ENCODE peak calls at places on chromosomes 7 and 10, in seven cellular contexts. Q is GM23248; D is IMR-90; P is left ventricle myocardium inferior; B is GM23338; Y is HAP-1; E is CD8-positive, alpha-beta memory T cell. C is an unnamed sample.

GRCh38 chr10:89235073-89235798 is 16.3 kb downstream of the LIPA start:
- DNase-seq in Q (peak; percentile 85), D (no peak), P (peak; percentile 59), B (no peak), Y (no peak), E (no peak), C (no peak)

GRCh38 chr7:49852619-49853462 is 79.4 kb downstream of the VWC2 start:
- DNase-seq in Q (peak; percentile 74), D (peak; percentile 12), P (no peak), B (peak; percentile 89), Y (peak; percentile 52), E (no peak), C (no peak)

GRCh38 chr7:25025218-25025671 is 45.3 kb upstream of the OSBPL3 start:
- DNase-seq in Q (peak; percentile 83), D (peak; percentile 94), P (no peak), B (no peak), Y (no peak), E (no peak), C (no peak)

GRCh38 chr7:47481656-47482012 is 100.3 kb downstream of the TNS3 start:
- DNase-seq in Q (no peak), D (no peak), P (no peak), B (no peak), Y (no peak), E (no peak), C (no peak)

GRCh38 chr10:86062151-86062550 is 304.4 kb downstream of the GRID1 start:
- DNase-seq in Q (no peak), D (no peak), P (no peak), B (no peak), Y (no peak), E (no peak), C (no peak)

GRCh38 chr7:14073543-14073942 is 84.1 kb upstream of the ETV1 start:
- DNase-seq in Q (no peak), D (no peak), P (no peak), B (no peak), Y (no peak), E (no peak), C (no peak)

GRCh38 chr10:121838149-121838548 is 89.7 kb downstream of the ATE1 start:
- DNase-seq in Q (no peak), D (no peak), P (no peak), B (no peak), Y (no peak), E (no peak), C (no peak)

GRCh38 chr10:79445708-79446450 is 455 bp upstream of the ZCCHC24 start:
- DNase-seq in Q (peak; percentile 99), D (peak; percentile 99), P (peak; percentile 99), B (peak; percentile 98), Y (peak; percentile 98), E (peak; percentile 98), C (peak; percentile 99)

GRCh38 chr7:29369909-29370488 is 175.4 kb downstream of the CHN2 start:
- DNase-seq in Q (peak; percentile 13), D (no peak), P (no peak), B (peak; percentile 25), Y (no peak), E (no peak), C (no peak)

GRCh38 chr7:109967401-109967800 is 1123.5 kb upstream of the LRRN3 start:
- DNase-seq in Q (no peak), D (no peak), P (no peak), B (no peak), Y (no peak), E (no peak), C (no peak)

GRCh38 chr7:80324032-80324431 is 187.8 kb downstream of the GNAT3 start:
- DNase-seq in Q (peak; percentile 75), D (peak; percentile 58), P (no peak), B (no peak), Y (no peak), E (no peak), C (no peak)

GRCh38 chr10:84026821-84027257 is 112.5 kb upstream of the GHITM start:
- DNase-seq in Q (peak; percentile 30), D (peak; percentile 1), P (no peak), B (peak; percentile 73), Y (peak; percentile 68), E (no peak), C (no peak)

GRCh38 chr7:100863406-100863950 is 3.7 kb upstream of the TRIP6 start:
- DNase-seq in Q (no peak), D (peak; percentile 34), P (no peak), B (no peak), Y (no peak), E (no peak), C (peak; percentile 72)

GRCh38 chr7:39589323-39590111 is 23.3 kb downstream of the YAE1 start:
- DNase-seq in Q (peak; percentile 87), D (peak; percentile 84), P (no peak), B (peak; percentile 78), Y (peak; percentile 78), E (peak; percentile 82), C (no peak)

GRCh38 chr10:7243873-7244272 is 167.0 kb downstream of the SFMBT2 start:
- DNase-seq in Q (no peak), D (no peak), P (no peak), B (no peak), Y (no peak), E (no peak), C (no peak)

GRCh38 chr7:46682841-46683624 is 762.0 kb upstream of the IGFBP3 start:
- DNase-seq in Q (peak; percentile 80), D (peak; percentile 3), P (no peak), B (no peak), Y (no peak), E (no peak), C (no peak)

GRCh38 chr10:61452655-61453641 is at the start of gene TMEM26:
- DNase-seq in Q (peak; percentile 59), D (peak; percentile 30), P (peak; percentile 37), B (peak; percentile 86), Y (no peak), E (no peak), C (peak; percentile 92)

GRCh38 chr10:26486985-26487850 is 49.1 kb downstream of the APBB1IP start:
- DNase-seq in Q (peak; percentile 99), D (peak; percentile 37), P (no peak), B (no peak), Y (no peak), E (peak; percentile 82), C (no peak)

GRCh38 chr10:129704786-129705525 is 237.9 kb downstream of the MGMT start:
- DNase-seq in Q (peak; percentile 54), D (peak; percentile 23), P (no peak), B (no peak), Y (no peak), E (no peak), C (no peak)

GRCh38 chr10:117168135-117168674 is 29.1 kb upstream of the KCNK18 start:
- DNase-seq in Q (peak; percentile 78), D (peak; percentile 10), P (peak; percentile 47), B (peak; percentile 84), Y (peak; percentile 81), E (peak; percentile 68), C (peak; percentile 84)

GRCh38 chr10:133359554-133359971 is 1.7 kb upstream of the FUOM start:
- DNase-seq in Q (no peak), D (no peak), P (no peak), B (no peak), Y (no peak), E (peak; percentile 68), C (no peak)

GRCh38 chr10:116767235-116767634 is 24.9 kb upstream of the HSPA12A start:
- DNase-seq in Q (peak; percentile 65), D (no peak), P (peak; percentile 40), B (peak; percentile 16), Y (no peak), E (no peak), C (peak; percentile 88)

GRCh38 chr7:99040104-99040958 is 103.6 kb downstream of the SMURF1 start:
- DNase-seq in Q (peak; percentile 88), D (peak; percentile 86), P (peak; percentile 76), B (peak; percentile 96), Y (peak; percentile 90), E (peak; percentile 73), C (peak; percentile 88)

GRCh38 chr7:158702196-158702595 is 2.4 kb downstream of the NCAPG2 start:
- DNase-seq in Q (no peak), D (no peak), P (no peak), B (peak; percentile 83), Y (no peak), E (no peak), C (no peak)

GRCh38 chr10:110569120-110569519 is 1.6 kb downstream of the SMC3 start:
- DNase-seq in Q (no peak), D (no peak), P (no peak), B (no peak), Y (no peak), E (no peak), C (no peak)
- H3K4me1 ChIP-seq in Q (peaks cover 18% of the 10 kb centered on the region), D (peaks cover 5% of the 10 kb centered on the region), P (peaks cover 73% of the 10 kb centered on the region), B (no peaks in the 10 kb centered on the region), Y (peaks cover 29% of the 10 kb centered on the region), E (peaks cover 47% of the 10 kb centered on the region), C (no peaks in the 10 kb centered on the region)

GRCh38 chr7:7102906-7103305 is 79.4 kb upstream of the C1GALT1 start:
- DNase-seq in Q (no peak), D (no peak), P (no peak), B (no peak), Y (no peak), E (no peak), C (no peak)
- H3K4me3 ChIP-seq in Q (peak overlapping the region; percentile 17), D (no peak overlapping the region), P (peak overlapping the region; percentile 30), B (no peak overlapping the region), Y (no peak overlapping the region), E (no peak overlapping the region), C (no peak overlapping the region)

DNA sequence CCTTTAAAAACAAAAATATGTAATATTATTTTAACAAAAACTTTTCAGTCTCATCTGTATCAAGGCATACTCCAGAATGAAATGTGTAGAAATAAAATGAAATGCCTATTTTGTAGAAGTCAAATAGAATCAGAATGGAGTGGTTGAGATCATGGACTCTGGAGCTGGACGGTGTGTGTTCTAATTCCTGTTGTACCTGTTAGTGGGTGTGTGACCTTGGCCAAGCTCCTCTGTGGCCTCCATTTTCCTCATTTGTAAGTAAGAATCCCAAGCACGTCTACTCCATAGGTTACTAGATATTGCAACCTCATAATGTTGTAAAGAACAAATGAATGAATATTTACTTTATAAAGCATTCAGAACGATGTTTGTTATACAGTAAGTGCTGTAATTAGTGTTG is 74.9 kb downstream of the HDAC9 start:
- DNase-seq in Q (no peak), D (no peak), P (no peak), B (no peak), Y (no peak), E (no peak), C (no peak)
- H3K4me1 ChIP-seq in Q (no peaks in the 10 kb centered on the region), D (no peaks in the 10 kb centered on the region), P (peaks cover 29% of the 10 kb centered on the region), B (peaks cover 13% of the 10 kb centered on the region), Y (peaks cover 32% of the 10 kb centered on the region), E (no peaks in the 10 kb centered on the region), C (no peaks in the 10 kb centered on the region)

DNA sequence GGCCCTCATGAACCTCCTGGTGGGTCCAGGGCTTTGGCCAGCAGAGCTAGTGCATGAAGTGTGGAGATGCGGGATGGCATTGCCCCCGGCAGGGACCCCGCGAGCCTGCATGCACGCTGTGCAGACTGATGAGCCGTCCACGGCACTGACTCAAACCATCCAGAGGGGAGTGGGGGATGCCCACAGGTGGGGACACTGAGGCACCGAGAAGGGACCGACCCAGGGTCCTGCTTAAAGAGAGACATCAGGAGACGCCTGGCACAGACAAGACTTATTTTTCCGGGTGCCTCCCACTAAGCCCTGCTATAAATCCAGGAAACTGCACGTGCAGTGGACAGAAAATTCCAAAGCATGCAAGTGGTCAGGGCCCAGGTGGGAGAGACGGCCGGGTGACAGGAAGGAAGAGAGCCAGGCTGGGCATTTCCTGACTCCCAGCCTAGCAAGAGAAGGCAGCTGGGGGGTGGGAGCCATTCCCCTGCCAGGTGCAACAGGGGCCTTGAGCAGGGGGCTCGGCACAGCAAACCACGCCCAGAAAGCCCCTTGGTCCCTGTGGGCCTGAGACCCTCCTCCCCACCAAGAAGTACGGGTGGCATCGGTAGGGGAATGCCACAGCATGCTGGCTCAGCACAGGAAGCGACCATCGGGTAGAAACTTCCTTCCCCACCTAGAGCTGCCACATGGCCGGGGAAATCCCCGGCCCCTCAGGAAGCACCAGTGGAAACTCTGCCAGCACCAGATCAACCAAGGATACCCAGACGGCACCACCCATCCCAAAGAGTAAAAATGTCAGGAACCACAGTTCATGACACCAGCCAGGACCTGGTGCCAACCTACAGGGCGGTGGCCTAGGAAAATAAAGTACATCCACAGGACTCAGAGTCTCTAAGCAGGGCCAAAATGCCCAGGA is 91.5 kb downstream of the FOXL3 start:
- DNase-seq in Q (no peak), D (no peak), P (no peak), B (no peak), Y (no peak), E (peak; percentile 49), C (peak; percentile 64)
- H3K4me3 ChIP-seq in Q (no peak overlapping the region), D (no peak overlapping the region), P (no peak overlapping the region), B (no peak overlapping the region), Y (no peak overlapping the region), E (peak overlapping the region; percentile 30), C (no peak overlapping the region)

C was measured in kidney.